ENCODE peak calls at places on chromosomes 12 and 14, in ten cellular contexts. S is GM23338; V is A549; I is heart left ventricle; F is esophagus muscularis mucosa; Z is heart right ventricle; L is CD4-positive, alpha-beta T cell; Y is H9; H is tibial artery; R is GM23248. O is an unnamed sample.

GRCh38 chr14:34220921-34221320 is 241.1 kb downstream of the SPTSSA start:
- DNase-seq in S (peak; percentile 14), V (no peak), I (no peak), F (no peak), Z (no peak), L (no peak), Y (no peak), H (no peak), R (no peak), O (no peak)

GRCh38 chr12:72274926-72275325 is 2.8 kb downstream of the TRHDE start:
- DNase-seq in S (no peak), V (no peak), I (no peak), F (no peak), Z (no peak), L (no peak), Y (no peak), H (no peak), R (peak; percentile 39), O (no peak)

GRCh38 chr14:32594766-32595165 is 265.7 kb downstream of the AKAP6 start:
- DNase-seq in S (no peak), V (no peak), I (no peak), F (no peak), Z (no peak), L (no peak), Y (no peak), H (no peak), R (peak; percentile 87), O (no peak)

GRCh38 chr12:106417926-106418910 is 60.7 kb downstream of the POLR3B start:
- DNase-seq in S (no peak), V (no peak), I (no peak), F (no peak), Z (no peak), L (no peak), Y (no peak), H (no peak), R (peak; percentile 75), O (no peak)

GRCh38 chr14:81565441-81566290 is 32.0 kb upstream of the SEL1L start:
- DNase-seq in S (peak; percentile 57), V (peak; percentile 21), I (no peak), F (no peak), Z (peak; percentile 20), L (no peak), Y (no peak), H (no peak), R (peak; percentile 43), O (no peak)

GRCh38 chr14:100900837-100901390 is 2.6 kb downstream of the RTL1 start:
- DNase-seq in S (peak; percentile 80), V (peak; percentile 35), I (no peak), F (peak; percentile 79), Z (no peak), L (no peak), Y (peak; percentile 76), H (no peak), R (peak; percentile 29), O (no peak)

GRCh38 chr12:57195655-57196371 is 20.8 kb upstream of the NXPH4 start:
- DNase-seq in S (no peak), V (no peak), I (no peak), F (no peak), Z (no peak), L (no peak), Y (no peak), H (no peak), R (no peak), O (no peak)

GRCh38 chr14:23047042-23047634 is 5.1 kb downstream of the PSMB11 start:
- DNase-seq in S (no peak), V (no peak), I (peak; percentile 62), F (no peak), Z (peak; percentile 45), L (no peak), Y (no peak), H (no peak), R (no peak), O (no peak)

GRCh38 chr12:106342397-106343212 is 14.9 kb upstream of the POLR3B start:
- DNase-seq in S (no peak), V (peak; percentile 25), I (peak; percentile 71), F (no peak), Z (peak; percentile 79), L (no peak), Y (no peak), H (peak; percentile 92), R (peak; percentile 96), O (peak; percentile 61)

DNA sequence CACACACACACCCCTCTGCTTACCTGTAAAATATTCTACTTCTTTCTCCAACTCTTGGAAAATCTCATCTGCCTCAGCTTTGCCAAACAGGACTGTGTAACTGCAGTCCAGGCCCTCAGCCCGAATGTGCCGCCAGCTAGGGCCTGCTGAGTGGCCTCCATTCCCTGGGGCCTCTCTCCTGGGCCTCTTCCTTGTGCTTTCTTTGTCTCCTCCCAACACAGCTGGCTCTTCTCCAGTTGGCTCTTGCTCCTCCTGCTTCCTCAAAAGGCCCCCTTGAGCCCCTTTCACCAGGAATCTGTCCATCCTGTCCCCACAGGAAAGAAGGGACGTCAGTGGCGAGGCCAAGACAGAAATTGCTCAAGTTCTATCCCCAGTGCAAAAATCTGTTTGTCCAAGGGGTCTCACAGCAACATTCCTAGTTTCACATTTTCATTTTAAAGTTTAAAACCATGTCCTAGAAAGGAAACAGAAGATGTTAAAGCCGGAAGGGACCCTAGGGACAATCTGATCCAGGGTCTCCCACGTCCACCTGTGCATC is 719 bp downstream of the ALKBH2 start:
- DNase-seq in S (no peak), V (no peak), I (no peak), F (no peak), Z (no peak), L (no peak), Y (no peak), H (no peak), R (no peak), O (no peak)
- H3K27ac ChIP-seq in S (no peak overlapping the region), V (peak overlapping the region; percentile 90), I (peak overlapping the region; percentile 67), F (peak overlapping the region; percentile 78), Z (peak overlapping the region; percentile 78), L (peak overlapping the region; percentile 64), Y (no peak overlapping the region), H (peak overlapping the region; percentile 65), R (peak overlapping the region; percentile 43), O (peak overlapping the region; percentile 65)

GRCh38 chr14:77301103-77301502 is 19.6 kb downstream of the POMT2 start:
- DNase-seq in S (peak; percentile 97), V (peak; percentile 78), I (peak; percentile 57), F (no peak), Z (peak; percentile 69), L (peak; percentile 28), Y (peak; percentile 88), H (peak; percentile 77), R (peak; percentile 84), O (peak; percentile 77)
- H3K27ac ChIP-seq in S (no peak overlapping the region), V (peak overlapping the region; percentile 96), I (no peak overlapping the region), F (no peak overlapping the region), Z (no peak overlapping the region), L (no peak overlapping the region), Y (no peak overlapping the region), H (no peak overlapping the region), R (no peak overlapping the region), O (no peak overlapping the region)

GRCh38 chr12:1760566-1761382 is 59.6 kb upstream of the LRTM2 start:
- DNase-seq in S (no peak), V (peak; percentile 11), I (no peak), F (no peak), Z (no peak), L (no peak), Y (no peak), H (no peak), R (peak; percentile 29), O (no peak)
- H3K27ac ChIP-seq in S (no peak overlapping the region), V (peak overlapping the region; percentile 82), I (no peak overlapping the region), F (no peak overlapping the region), Z (no peak overlapping the region), L (no peak overlapping the region), Y (no peak overlapping the region), H (no peak overlapping the region), R (no peak overlapping the region), O (peak overlapping the region; percentile 30)

GRCh38 chr14:73143617-73144016 is 7.3 kb downstream of the PSEN1 start:
- DNase-seq in S (no peak), V (no peak), I (no peak), F (no peak), Z (no peak), L (no peak), Y (no peak), H (no peak), R (no peak), O (no peak)
- H3K27ac ChIP-seq in S (peak overlapping the region; percentile 15), V (no peak overlapping the region), I (no peak overlapping the region), F (no peak overlapping the region), Z (no peak overlapping the region), L (no peak overlapping the region), Y (no peak overlapping the region), H (no peak overlapping the region), R (no peak overlapping the region), O (peak overlapping the region; percentile 44)